ENCODE peak calls at places on chromosomes 13 and 19, in five cellular contexts. U is astrocyte of the spinal cord; C is HT1080; D is activated CD4-positive, CD25-positive, alpha-beta regulatory T cell treated with anti-CD3 and anti-CD28 coated beads, Interleukin-2, amount 50 U/mL, for 16 hours; B is NCI-H2081. V is an unnamed sample.

GRCh38 chr13:33183431-33184130 is 102.0 kb downstream of the STARD13 start:
- DNase-seq in D (no peak), U (peak), C (peak), B (no peak), V (no peak)

GRCh38 chr19:3136684-3137055 is 837 bp downstream of the GNA15 start:
- DNase-seq in B (no peak), C (no peak), D (no peak), U (no peak), V (no peak)

GRCh38 chr13:74015137-74015536 is 119.1 kb downstream of the KLF12 start:
- DNase-seq in U (no peak), B (no peak), C (no peak), D (no peak), V (no peak)

GRCh38 chr13:21683034-21683733 is 12.3 kb downstream of the FGF9 start:
- DNase-seq in C (peak), D (no peak), B (no peak), U (peak), V (no peak)

GRCh38 chr13:29524176-29524575 is 71.3 kb downstream of the SLC7A1 start:
- DNase-seq in U (peak), D (no peak), B (no peak), C (no peak), V (no peak)

GRCh38 chr19:55473201-55473600 is 3.2 kb upstream of the ZNF628 start:
- DNase-seq in B (no peak), U (no peak), D (no peak), C (no peak), V (no peak)

GRCh38 chr13:98265669-98266551 is 88.8 kb upstream of the RNF113B start:
- DNase-seq in D (no peak), U (peak), C (no peak), B (no peak), V (no peak)

GRCh38 chr19:4654437-4655361 is 15.4 kb downstream of the TNFAIP8L1 start:
- DNase-seq in C (no peak), D (no peak), U (no peak), B (no peak), V (no peak)

GRCh38 chr13:33766724-33767123 is 51.2 kb upstream of the RFC3 start:
- DNase-seq in D (no peak), B (no peak), C (no peak), U (no peak), V (no peak)

GRCh38 chr13:39016789-39017188 is 21.1 kb downstream of the PROSER1 start:
- DNase-seq in D (no peak), C (peak), B (peak), U (peak), V (no peak)

GRCh38 chr19:31349160-31349881 is at the start of gene TSHZ3:
- DNase-seq in D (no peak), C (peak), U (peak), B (no peak), V (no peak)

GRCh38 chr13:107124730-107125129 is 556.8 kb upstream of the ARGLU1 start:
- DNase-seq in C (no peak), B (peak), U (no peak), D (no peak), V (no peak)

GRCh38 chr19:18230941-18231734 is 4.9 kb upstream of the PDE4C start:
- DNase-seq in D (no peak), C (peak), B (no peak), U (no peak), V (no peak)

GRCh38 chr19:40811478-40812341 is 12.7 kb downstream of the EGLN2 start:
- DNase-seq in B (no peak), U (no peak), C (no peak), D (no peak), V (no peak)

GRCh38 chr19:12952488-12953455 is 4.3 kb downstream of the GADD45GIP1 start:
- DNase-seq in D (no peak), C (peak), U (peak), B (peak), V (no peak)

GRCh38 chr19:48660854-48661731 is 11.7 kb downstream of the NTN5 start:
- DNase-seq in C (peak), U (peak), D (peak), B (peak), V (peak)

GRCh38 chr19:37519890-37520289 is 13.2 kb downstream of the ZNF793 start:
- DNase-seq in B (no peak), U (peak), C (no peak), D (no peak), V (no peak)

GRCh38 chr13:77674802-77675201 is 22.7 kb upstream of the SLAIN1 start:
- DNase-seq in C (no peak), U (no peak), B (no peak), D (no peak), V (no peak)

GRCh38 chr13:27006519-27007161 is 165.0 kb downstream of the USP12 start:
- DNase-seq in U (no peak), C (no peak), B (peak), D (no peak), V (no peak)

GRCh38 chr13:80086304-80086721 is 254.6 kb downstream of the SPRY2 start:
- DNase-seq in B (no peak), D (no peak), C (peak), U (peak), V (no peak)